ENCODE peak calls at places on chromosomes 2 and 18, in four cellular contexts. I is hepatocyte, A is mesendoderm, Q is endothelial cell of umbilical vein. C is an unnamed sample.

GRCh38 chr2:9415770-9416169 is 7.6 kb downstream of the ITGB1BP1 start:
- DNase-seq in I (no peak), A (no peak), Q (no peak), C (no peak)

GRCh38 chr2:124623560-124623959 is 598.5 kb downstream of the CNTNAP5 start:
- DNase-seq in I (no peak), A (peak), Q (no peak), C (no peak)

GRCh38 chr2:133418671-133419070 is 149.6 kb downstream of the NCKAP5 start:
- DNase-seq in I (no peak), A (no peak), Q (no peak), C (no peak)

GRCh38 chr2:30421551-30422436 is 25.3 kb upstream of the LCLAT1 start:
- DNase-seq in I (peak), A (peak), Q (no peak), C (no peak)

GRCh38 chr18:6022089-6022444 is 126.7 kb upstream of the TMEM200C start:
- DNase-seq in I (no peak), A (no peak), Q (no peak), C (no peak)

GRCh38 chr2:179177694-179178093 is 86.9 kb downstream of the SESTD1 start:
- DNase-seq in I (no peak), A (no peak), Q (no peak), C (no peak)

GRCh38 chr18:37567061-37567993 is 1.7 kb upstream of the CELF4 start:
- DNase-seq in I (no peak), A (no peak), Q (no peak), C (no peak)

GRCh38 chr18:25281522-25281921 is 70.4 kb downstream of the ZNF521 start:
- DNase-seq in I (no peak), A (no peak), Q (no peak), C (no peak)

GRCh38 chr2:26576565-26577441 is 64.4 kb downstream of the CIB4 start:
- DNase-seq in I (no peak), A (no peak), Q (no peak), C (no peak)

GRCh38 chr2:113005030-113005509 is at the start of gene IL36A:
- DNase-seq in I (no peak), A (no peak), Q (no peak), C (no peak)

GRCh38 chr2:217851191-217852020 is 151.4 kb downstream of the TNS1 start:
- DNase-seq in I (no peak), A (no peak), Q (peak), C (no peak)

GRCh38 chr2:20184067-20184938 is 40.6 kb downstream of the SDC1 start:
- DNase-seq in I (peak), A (peak), Q (no peak), C (peak)

GRCh38 chr2:133264951-133265949 is 303.0 kb downstream of the NCKAP5 start:
- DNase-seq in I (peak), A (peak), Q (peak), C (no peak)

GRCh38 chr2:30628341-30628740 is 178.9 kb downstream of the CAPN13 start:
- DNase-seq in I (no peak), A (no peak), Q (no peak), C (no peak)

GRCh38 chr2:135276525-135276924 is 224.4 kb downstream of the RAB3GAP1 start:
- DNase-seq in I (no peak), A (no peak), Q (no peak), C (peak)

GRCh38 chr2:144514731-144515424 is 5.0 kb downstream of the ZEB2 start:
- DNase-seq in I (no peak), A (no peak), Q (peak), C (no peak)

GRCh38 chr2:144513388-144514100 is 6.4 kb downstream of the ZEB2 start:
- DNase-seq in I (peak), A (peak), Q (peak), C (no peak)

GRCh38 chr2:144511945-144512344 is 8.0 kb downstream of the ZEB2 start:
- DNase-seq in I (no peak), A (no peak), Q (peak), C (no peak)

GRCh38 chr2:144511222-144511855 is 8.6 kb downstream of the ZEB2 start:
- DNase-seq in I (no peak), A (no peak), Q (peak), C (no peak)

GRCh38 chr2:144512421-144513272 is 7.3 kb downstream of the ZEB2 start:
- DNase-seq in I (no peak), A (no peak), Q (peak), C (no peak)
- H3K4me2 ChIP-seq in I (peak), A (no peak), Q (peak), C (no peak)

GRCh38 chr2:88211005-88211808 is 41.1 kb downstream of the THNSL2 start:
- DNase-seq in I (no peak), A (no peak), Q (no peak), C (no peak)
- H3K4me2 ChIP-seq in I (no peak), A (no peak), Q (no peak), C (peak)

GRCh38 chr2:232901711-232902578 is 31.9 kb downstream of the SNORC start:
- DNase-seq in I (peak), A (peak), Q (peak), C (peak)
- H3K4me2 ChIP-seq in I (no peak), A (no peak), Q (peak), C (no peak)

DNA sequence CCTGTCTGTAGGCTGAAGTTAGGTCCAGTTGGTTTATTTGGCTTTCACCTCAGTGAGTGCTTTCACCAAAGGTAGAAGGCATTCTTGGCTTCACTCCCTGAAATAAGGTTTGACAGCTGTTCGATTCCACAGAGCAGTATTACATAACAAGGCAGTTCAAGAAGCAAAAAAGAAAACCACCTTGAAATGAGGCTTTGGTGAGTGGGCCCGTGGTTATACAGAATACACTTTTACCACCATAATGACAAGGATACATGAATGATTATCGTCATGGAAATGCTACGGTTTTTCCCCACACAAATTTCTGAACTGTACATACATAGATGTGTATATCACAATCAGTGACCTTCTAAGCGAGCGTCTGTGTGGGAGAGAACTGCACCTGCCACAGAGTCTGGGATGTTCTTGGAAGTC is 80.0 kb upstream of the CHRNA1 start:
- DNase-seq in I (no peak), A (no peak), Q (no peak), C (no peak)
- H3K4me2 ChIP-seq in I (peak), A (no peak), Q (no peak), C (no peak)

DNA sequence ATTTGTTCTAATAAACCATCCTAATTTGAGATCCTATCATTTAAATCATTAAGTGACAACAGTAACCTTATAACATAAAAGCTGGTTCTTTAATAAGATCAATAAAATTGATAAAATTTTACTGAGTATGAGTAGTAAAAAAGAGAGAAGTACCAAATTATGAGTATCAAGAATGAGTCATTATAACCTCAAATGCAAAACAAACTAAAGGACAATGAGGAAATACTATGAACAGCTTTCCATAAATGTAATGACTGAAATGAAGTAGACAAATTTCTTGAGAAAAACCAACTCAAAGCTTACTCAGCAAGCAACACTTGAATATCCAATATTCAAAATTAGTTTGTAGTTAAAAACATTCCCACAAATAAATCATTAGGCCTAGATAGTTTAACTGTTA is 433.0 kb downstream of the ZEB2 start:
- DNase-seq in I (no peak), A (no peak), Q (peak), C (no peak)
- H3K4me2 ChIP-seq in I (no peak), A (no peak), Q (no peak), C (no peak)

C was measured in HepG2.